ENCODE peak calls at places on chromosomes 5 and 9, in eight cellular contexts. N, H, W, R, B, V, I and G are unnamed samples.

GRCh38 chr5:5481206-5481605 is 58.7 kb downstream of the ICE1 start:
- DNase-seq in B (no peak), N (no peak), I (no peak), V (no peak), W (no peak), R (no peak), H (no peak), G (no peak)

GRCh38 chr5:139867109-139867508 is 71.5 kb downstream of the PSD2 start:
- DNase-seq in I (no peak), H (no peak), V (no peak), R (no peak), W (no peak), B (no peak), N (no peak), G (no peak)

GRCh38 chr5:172816887-172817418 is 17.1 kb upstream of the ERGIC1 start:
- DNase-seq in B (peak; percentile 59), V (peak; percentile 95), R (no peak), H (no peak), N (no peak), I (no peak), W (peak; percentile 83), G (no peak)

GRCh38 chr5:159071382-159071781 is 28.3 kb downstream of the EBF1 start:
- DNase-seq in R (no peak), W (no peak), H (no peak), I (no peak), B (no peak), V (no peak), N (no peak), G (no peak)

GRCh38 chr9:1871486-1872181 is 143.5 kb upstream of the SMARCA2 start:
- DNase-seq in R (no peak), I (peak; percentile 45), B (no peak), V (peak; percentile 31), W (no peak), N (peak; percentile 45), H (peak; percentile 20), G (no peak)

GRCh38 chr9:37919166-37919955 is 15.4 kb upstream of the SLC25A51 start:
- DNase-seq in N (no peak), I (no peak), B (no peak), H (no peak), R (no peak), V (no peak), W (no peak), G (no peak)

GRCh38 chr5:75351058-75351926 is 14.3 kb downstream of the HMGCR start:
- DNase-seq in H (no peak), R (no peak), N (no peak), W (no peak), I (no peak), V (no peak), B (no peak), G (no peak)

GRCh38 chr9:7234144-7234543 is 476.4 kb downstream of the KDM4C start:
- DNase-seq in B (peak; percentile 67), R (peak; percentile 41), H (peak; percentile 17), N (peak; percentile 84), W (peak; percentile 47), V (peak; percentile 63), I (peak; percentile 68), G (peak; percentile 2)

GRCh38 chr9:134469041-134469875 is 143.0 kb downstream of the RXRA start:
- DNase-seq in W (no peak), H (no peak), B (no peak), N (no peak), R (no peak), V (peak; percentile 57), I (no peak), G (peak; percentile 32)

GRCh38 chr5:54278979-54279717 is 31.2 kb downstream of the ARL15 start:
- DNase-seq in V (no peak), I (no peak), W (no peak), N (no peak), B (no peak), R (no peak), H (no peak), G (no peak)

GRCh38 chr9:85258823-85259370 is 482.9 kb downstream of the AGTPBP1 start:
- DNase-seq in N (peak; percentile 76), R (peak; percentile 63), V (peak; percentile 89), B (peak; percentile 34), W (peak; percentile 88), H (peak; percentile 45), I (peak; percentile 86), G (no peak)

GRCh38 chr5:171830686-171831085 is 45.1 kb downstream of the SMIM23 start:
- DNase-seq in V (no peak), H (no peak), W (no peak), I (no peak), B (no peak), R (no peak), N (no peak), G (no peak)

GRCh38 chr9:136849038-136849959 is at the start of gene PHPT1:
- DNase-seq in H (peak; percentile 98), N (peak; percentile 99), W (peak; percentile 99), R (peak; percentile 98), I (peak; percentile 100), B (peak; percentile 97), V (peak; percentile 100), G (peak; percentile 99)

GRCh38 chr5:1437876-1438559 is 7.2 kb downstream of the SLC6A3 start:
- DNase-seq in R (no peak), W (no peak), N (no peak), H (no peak), I (no peak), V (no peak), B (no peak), G (no peak)

GRCh38 chr9:101904845-101905244 is 166.4 kb upstream of the GRIN3A start:
- DNase-seq in B (no peak), W (no peak), N (no peak), R (no peak), H (no peak), V (no peak), I (no peak), G (no peak)

GRCh38 chr9:84442712-84443111 is 102.2 kb upstream of the SLC28A3 start:
- DNase-seq in I (no peak), H (no peak), V (no peak), W (no peak), N (no peak), B (no peak), R (no peak), G (no peak)

GRCh38 chr9:93698140-93698908 is 121.9 kb downstream of the PHF2 start:
- DNase-seq in N (peak; percentile 20), I (no peak), H (no peak), R (no peak), V (no peak), B (no peak), W (no peak), G (no peak)

GRCh38 chr9:95892690-95893089 is 17.2 kb downstream of the ERCC6L2 start:
- DNase-seq in W (no peak), R (no peak), B (no peak), N (no peak), V (no peak), H (no peak), I (no peak), G (no peak)

GRCh38 chr9:133342570-133342969 is 5.4 kb downstream of the MED22 start:
- DNase-seq in W (no peak), V (no peak), B (no peak), R (no peak), I (no peak), H (no peak), N (peak; percentile 64), G (no peak)

GRCh38 chr9:108761530-108762347 is 94.0 kb downstream of the ACTL7B start:
- DNase-seq in H (peak; percentile 53), R (peak; percentile 33), I (peak; percentile 76), W (peak; percentile 59), N (peak; percentile 61), B (peak; percentile 61), V (peak; percentile 74), G (peak; percentile 56)
- H2AFZ ChIP-seq in H (peak overlapping the region; percentile 2), R (peak overlapping the region; percentile 92), I (peak overlapping the region; percentile 30), W (no peak overlapping the region), N (no peak overlapping the region), B (peak overlapping the region; percentile 39), V (no peak overlapping the region), G (no peak overlapping the region)

GRCh38 chr9:130842547-130842946 is 7.5 kb downstream of the ABL1 start:
- DNase-seq in H (no peak), N (no peak), V (no peak), R (no peak), B (no peak), W (no peak), I (peak; percentile 47), G (no peak)
- H3K4me1 ChIP-seq in H (peaks cover 50% of the 10 kb centered on the region), N (peaks cover 7% of the 10 kb centered on the region), V (peaks cover 78% of the 10 kb centered on the region), R (peaks cover 37% of the 10 kb centered on the region), B (peaks cover 34% of the 10 kb centered on the region), W (peaks cover 35% of the 10 kb centered on the region), I (peaks cover 63% of the 10 kb centered on the region), G (peaks cover 13% of the 10 kb centered on the region)

GRCh38 chr5:59584858-59585846 is 308.4 kb downstream of the PDE4D start:
- DNase-seq in R (no peak), V (no peak), H (no peak), I (no peak), B (no peak), N (no peak), W (no peak), G (no peak)

GRCh38 chr5:59587489-59588337 is 305.8 kb downstream of the PDE4D start:
- DNase-seq in N (peak; percentile 91), H (peak; percentile 58), B (peak; percentile 54), I (peak; percentile 91), V (peak; percentile 71), R (no peak), W (peak; percentile 75), G (no peak)

GRCh38 chr5:59583810-59584562 is 309.5 kb downstream of the PDE4D start:
- DNase-seq in H (no peak), I (no peak), R (no peak), V (no peak), B (no peak), N (no peak), W (no peak), G (no peak)

GRCh38 chr5:59588922-59589321 is 304.6 kb downstream of the PDE4D start:
- DNase-seq in V (peak; percentile 72), I (no peak), W (peak; percentile 49), H (no peak), B (peak; percentile 23), N (no peak), R (no peak), G (no peak)

DNA sequence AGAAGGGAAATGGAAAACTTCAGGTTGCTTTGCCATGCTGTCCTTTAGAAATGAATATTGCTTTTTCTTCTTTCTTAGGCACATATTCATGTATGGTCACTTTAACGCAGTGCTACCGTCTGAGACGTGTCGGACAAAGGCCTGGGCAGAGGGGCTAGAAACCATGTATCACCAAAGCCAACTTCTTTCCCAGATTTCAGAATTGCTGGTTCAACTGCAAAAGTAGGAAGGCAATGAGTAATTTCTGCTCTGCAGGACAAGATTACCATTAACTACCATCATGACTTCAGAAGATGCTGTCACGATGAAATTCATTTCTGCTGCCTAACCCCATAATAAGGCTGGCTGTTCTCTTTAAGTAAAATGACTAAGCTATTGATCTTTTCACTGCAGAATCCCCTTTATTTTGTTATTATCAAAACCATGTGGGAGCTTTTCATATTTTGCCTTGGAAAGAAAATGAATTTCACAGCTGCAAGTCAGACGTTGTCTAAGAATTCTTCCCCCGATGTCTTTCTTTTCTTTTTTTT is 306.6 kb downstream of the PDE4D start:
- DNase-seq in R (no peak), W (no peak), N (no peak), B (no peak), H (no peak), I (no peak), V (peak; percentile 42), G (no peak)
- H3K4me2 ChIP-seq in R (no peak overlapping the region), W (peak overlapping the region; percentile 82), N (peak overlapping the region; percentile 31), B (peak overlapping the region; percentile 87), H (no peak overlapping the region), I (peak overlapping the region; percentile 74), V (peak overlapping the region; percentile 97), G (no peak overlapping the region)

DNA sequence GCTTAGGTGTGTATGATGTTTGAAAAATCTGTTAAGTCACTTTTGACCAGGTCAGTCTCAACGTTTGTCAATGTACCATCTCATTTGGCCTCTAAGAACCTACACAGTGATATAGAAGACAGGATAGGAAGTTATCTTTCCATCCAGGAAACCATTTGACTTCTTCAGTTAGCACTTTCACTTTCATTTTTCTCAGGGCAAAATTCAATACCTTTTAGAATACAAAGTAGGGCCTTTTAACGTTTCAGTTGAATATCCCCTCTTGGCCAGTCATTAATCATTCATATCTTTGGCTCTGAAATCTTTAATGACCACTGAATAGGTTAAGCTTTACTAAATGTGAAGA is 101.0 kb upstream of the GNAQ start:
- DNase-seq in V (no peak), N (no peak), W (peak; percentile 14), H (no peak), B (no peak), I (no peak), R (no peak), G (no peak)
- H2AFZ ChIP-seq in V (peak overlapping the region; percentile 64), N (no peak overlapping the region), W (no peak overlapping the region), H (peak overlapping the region; percentile 44), B (peak overlapping the region; percentile 8), I (no peak overlapping the region), R (peak overlapping the region; percentile 36), G (peak overlapping the region; percentile 0)